ENCODE peak calls at places on chromosomes 7 and 10, in seven cellular contexts. I is stimulated activated CD4-positive, alpha-beta T cell treated with anti-CD3 and anti-CD28 coated beads, Interleukin-4, amount 100 ng/mL, for 1 hour; H is CD8-positive, alpha-beta T cell; E is activated CD4-positive, alpha-beta T cell treated with anti-CD3 and anti-CD28 coated beads, Interleukin-2, amount 10 ng/mL, durations not matched to agents 7 days and 5 days; R is psoas muscle; B is colonic mucosa; C is ureter. Y is an unnamed sample.

GRCh38 chr7:124856299-124856888 is 73.2 kb downstream of the POT1 start:
- DNase-seq in E (no peak), C (no peak), I (no peak), R (no peak), B (no peak), H (no peak), Y (peak)

GRCh38 chr10:44809652-44810051 is 101.5 kb upstream of the TMEM72 start:
- DNase-seq in H (no peak), C (no peak), R (no peak), B (no peak), E (no peak), I (no peak), Y (no peak)

GRCh38 chr10:94320285-94320914 is 42.3 kb downstream of the NOC3L start:
- DNase-seq in B (peak), H (peak), E (peak), R (peak), C (peak), I (peak), Y (peak)

GRCh38 chr7:7569113-7569527 is 2.4 kb downstream of the MIOS start:
- DNase-seq in H (no peak), R (no peak), I (no peak), E (no peak), C (no peak), B (no peak), Y (peak)

GRCh38 chr10:101297901-101298451 is 56.0 kb upstream of the BTRC start:
- DNase-seq in H (peak), R (peak), E (peak), C (peak), B (peak), I (peak), Y (peak)

GRCh38 chr7:16492513-16493062 is 27.1 kb upstream of the SOSTDC1 start:
- DNase-seq in H (no peak), I (no peak), R (no peak), E (no peak), B (no peak), C (no peak), Y (no peak)

GRCh38 chr7:105589221-105590077 is 8.2 kb upstream of the EFCAB10 start:
- DNase-seq in C (peak), B (peak), I (peak), H (peak), R (no peak), E (peak), Y (peak)

GRCh38 chr10:119542990-119543813 is 683 bp upstream of the RGS10 start:
- DNase-seq in H (peak), I (peak), B (peak), E (peak), C (peak), R (peak), Y (peak)

GRCh38 chr10:86348321-86349210 is 18.0 kb downstream of the GRID1 start:
- DNase-seq in H (no peak), E (no peak), R (peak), I (no peak), C (no peak), B (no peak), Y (no peak)

GRCh38 chr7:105666324-105666723 is 85.0 kb upstream of the EFCAB10 start:
- DNase-seq in R (no peak), E (no peak), C (no peak), I (no peak), H (no peak), B (no peak), Y (no peak)

GRCh38 chr7:27143022-27143949 is at the start of gene HOXA5:
- DNase-seq in I (no peak), R (peak), C (peak), H (no peak), E (no peak), B (peak), Y (no peak)

GRCh38 chr7:117338020-117338419 is 15.2 kb upstream of the WNT2 start:
- DNase-seq in C (no peak), H (no peak), E (no peak), I (no peak), R (no peak), B (no peak), Y (no peak)

GRCh38 chr10:31648966-31649365 is 279.7 kb downstream of the ARHGAP12 start:
- DNase-seq in H (no peak), C (no peak), B (no peak), E (no peak), R (no peak), I (no peak), Y (no peak)

GRCh38 chr7:23332193-23332592 is 33.1 kb downstream of the MALSU1 start:
- DNase-seq in I (no peak), C (no peak), E (no peak), H (no peak), B (no peak), R (no peak), Y (no peak)

GRCh38 chr7:131190146-131190545 is 137.5 kb upstream of the MKLN1 start:
- DNase-seq in B (no peak), I (no peak), R (no peak), H (no peak), E (no peak), C (no peak), Y (no peak)

GRCh38 chr7:153529100-153529499 is 523.1 kb upstream of the DPP6 start:
- DNase-seq in E (no peak), H (no peak), B (no peak), I (no peak), C (no peak), R (no peak), Y (no peak)

GRCh38 chr7:37713613-37714012 is 30.0 kb downstream of the GPR141 start:
- DNase-seq in C (no peak), I (no peak), R (no peak), E (no peak), H (no peak), B (no peak), Y (no peak)

Y was measured in MM.1S.